ENCODE peak calls at places on chromosomes 11 and 22, in five cellular contexts. Z is T-helper 1 cell; W is neural crest cell; C is nucleus accumbens; B is CD8-positive, alpha-beta memory T cell. T is an unnamed sample.

GRCh38 chr11:63763506-63764200 is 4.9 kb downstream of the ZFTA start:
- DNase-seq in Z (no peak), B (no peak), W (peak; percentile 13), C (peak; percentile 46), T (no peak)

GRCh38 chr22:46830001-46830715 is 67.7 kb downstream of the TBC1D22A start:
- DNase-seq in Z (no peak), C (no peak), W (no peak), B (no peak), T (no peak)

GRCh38 chr11:29959488-29959887 is 57.3 kb downstream of the KCNA4 start:
- DNase-seq in B (no peak), W (no peak), Z (no peak), C (no peak), T (no peak)

GRCh38 chr11:123111465-123111864 is 49.5 kb upstream of the HSPA8 start:
- DNase-seq in B (peak; percentile 33), W (no peak), C (no peak), Z (no peak), T (peak; percentile 21)

GRCh38 chr22:25509391-25509791 is 55.1 kb upstream of the GRK3 start:
- DNase-seq in Z (no peak), W (no peak), B (no peak), C (no peak), T (no peak)

GRCh38 chr11:60625262-60625661 is 74.2 kb upstream of the MS4A8 start:
- DNase-seq in Z (no peak), W (no peak), B (no peak), C (no peak), T (no peak)

GRCh38 chr11:86108146-86108545 is 39.3 kb upstream of the PICALM start:
- DNase-seq in B (no peak), W (no peak), C (no peak), Z (no peak), T (no peak)

GRCh38 chr22:36292823-36293530 is 40.0 kb downstream of the APOL1 start:
- DNase-seq in W (no peak), Z (no peak), B (no peak), C (no peak), T (no peak)

GRCh38 chr11:120511804-120512726 is 517 bp downstream of the GRIK4 start:
- DNase-seq in B (no peak), Z (no peak), C (no peak), W (no peak), T (no peak)

GRCh38 chr11:12048936-12049790 is 40.7 kb upstream of the DKK3 start:
- DNase-seq in Z (no peak), B (no peak), C (no peak), W (no peak), T (no peak)

GRCh38 chr11:100459791-100460190 is 227.3 kb upstream of the ARHGAP42 start:
- DNase-seq in C (no peak), Z (no peak), B (no peak), W (no peak), T (no peak)

T was measured in SHP77.